ENCODE peak calls at places on chromosomes 2 and 18, in five cellular contexts. B is HFFc6, G is nephron progenitor cell, X is fibroblast of lung, J is OCI-LY7. U is an unnamed sample.

GRCh38 chr2:100706249-100706648 is 113.7 kb upstream of the NPAS2 start:
- DNase-seq in B (no peak), J (no peak), X (no peak), G (no peak), U (peak)

GRCh38 chr18:12361770-12362378 is 15.2 kb downstream of the AFG3L2 start:
- DNase-seq in B (peak), X (peak), J (no peak), G (no peak), U (no peak)

GRCh38 chr2:151905963-151906632 is 77.9 kb upstream of the ARL5A start:
- DNase-seq in B (no peak), X (no peak), G (no peak), J (no peak), U (no peak)

GRCh38 chr2:179235463-179236108 is 29.0 kb downstream of the SESTD1 start:
- DNase-seq in X (peak), J (no peak), B (peak), G (no peak), U (no peak)

GRCh38 chr2:224551693-224552092 is 33.5 kb downstream of the CUL3 start:
- DNase-seq in X (no peak), B (no peak), G (no peak), J (no peak), U (no peak)

GRCh38 chr2:128367601-128368359 is 49.1 kb upstream of the HS6ST1 start:
- DNase-seq in X (no peak), G (no peak), B (no peak), J (no peak), U (no peak)

GRCh38 chr2:176109955-176110345 is 2.9 kb downstream of the HOXD11 start:
- DNase-seq in J (no peak), G (peak), B (no peak), X (no peak), U (no peak)

GRCh38 chr2:207163815-207164747 is 1.7 kb downstream of the KLF7 start:
- DNase-seq in B (peak), G (peak), X (peak), J (no peak), U (no peak)

GRCh38 chr2:54632733-54633692 is 90.4 kb upstream of the EML6 start:
- DNase-seq in X (peak), G (no peak), J (no peak), B (no peak), U (no peak)

GRCh38 chr18:59918320-59918755 is 18.5 kb downstream of the PMAIP1 start:
- DNase-seq in G (peak), X (peak), J (peak), B (no peak), U (no peak)

GRCh38 chr2:31284107-31284506 is 50.2 kb downstream of the EHD3 start:
- DNase-seq in J (no peak), G (no peak), X (no peak), B (no peak), U (no peak)

GRCh38 chr2:220277445-220277960 is 650.1 kb downstream of the SLC4A3 start:
- DNase-seq in J (no peak), X (peak), B (peak), G (no peak), U (no peak)

GRCh38 chr2:237277151-237277550 is 136.8 kb downstream of the COL6A3 start:
- DNase-seq in X (peak), G (no peak), J (no peak), B (no peak), U (no peak)

GRCh38 chr18:78994000-78994399 is 14.4 kb downstream of the SALL3 start:
- DNase-seq in X (no peak), B (no peak), J (no peak), G (no peak), U (no peak)

GRCh38 chr2:121635371-121635770 is 13.9 kb downstream of the CLASP1 start:
- DNase-seq in J (no peak), X (no peak), B (no peak), G (no peak), U (no peak)

GRCh38 chr2:217065695-217066405 is 206.0 kb upstream of the TNP1 start:
- DNase-seq in B (peak), G (no peak), J (no peak), X (peak), U (no peak)

GRCh38 chr2:215409331-215410127 is 26.3 kb downstream of the FN1 start:
- DNase-seq in G (no peak), X (peak), B (no peak), J (no peak), U (no peak)

GRCh38 chr18:75247041-75247551 is 36.5 kb downstream of the TSHZ1 start:
- DNase-seq in G (no peak), B (no peak), X (peak), J (no peak), U (no peak)

GRCh38 chr2:99653433-99653832 is 163.6 kb upstream of the REV1 start:
- DNase-seq in J (no peak), B (no peak), X (no peak), G (no peak), U (peak)

GRCh38 chr2:213806125-213806726 is 522.0 kb downstream of the SPAG16 start:
- DNase-seq in J (peak), B (peak), G (no peak), X (peak), U (no peak)

GRCh38 chr2:109295781-109296117 is 166.7 kb downstream of the SH3RF3 start:
- DNase-seq in J (no peak), X (no peak), G (no peak), B (no peak), U (no peak)

GRCh38 chr2:104804148-104804890 is 49.6 kb upstream of the POU3F3 start:
- DNase-seq in X (no peak), J (no peak), B (no peak), G (no peak), U (no peak)

GRCh38 chr18:56815926-56816325 is 164.8 kb downstream of the WDR7 start:
- DNase-seq in B (no peak), X (no peak), G (no peak), J (no peak), U (no peak)

GRCh38 chr2:156483741-156484173 is 47.6 kb downstream of the GPD2 start:
- DNase-seq in B (no peak), J (no peak), G (no peak), X (peak), U (no peak)

GRCh38 chr2:150566289-150566688 is 78.8 kb upstream of the RND3 start:
- DNase-seq in G (no peak), J (no peak), X (peak), B (no peak), U (no peak)

GRCh38 chr2:88627856-88628568 is 748 bp upstream of the EIF2AK3 start:
- DNase-seq in B (peak), J (peak), G (peak), X (peak), U (peak)

GRCh38 chr2:190912731-190913130 is 32.1 kb downstream of the GLS start:
- DNase-seq in X (peak), J (no peak), G (no peak), B (no peak), U (no peak)

GRCh38 chr2:157486596-157487270 is 42.8 kb upstream of the CYTIP start:
- DNase-seq in G (no peak), J (no peak), X (peak), B (no peak), U (no peak)

GRCh38 chr18:31566576-31567306 is 24.9 kb upstream of the TTR start:
- DNase-seq in J (no peak), X (no peak), B (no peak), G (no peak), U (no peak)

GRCh38 chr18:31565345-31565744 is 26.3 kb upstream of the TTR start:
- DNase-seq in X (no peak), B (no peak), G (no peak), J (no peak), U (no peak)

GRCh38 chr18:31562726-31563125 is 29.0 kb upstream of the TTR start:
- DNase-seq in G (no peak), B (no peak), X (no peak), J (no peak), U (no peak)

GRCh38 chr18:31565782-31566512 is 25.7 kb upstream of the TTR start:
- DNase-seq in J (no peak), X (no peak), G (no peak), B (no peak), U (no peak)

DNA sequence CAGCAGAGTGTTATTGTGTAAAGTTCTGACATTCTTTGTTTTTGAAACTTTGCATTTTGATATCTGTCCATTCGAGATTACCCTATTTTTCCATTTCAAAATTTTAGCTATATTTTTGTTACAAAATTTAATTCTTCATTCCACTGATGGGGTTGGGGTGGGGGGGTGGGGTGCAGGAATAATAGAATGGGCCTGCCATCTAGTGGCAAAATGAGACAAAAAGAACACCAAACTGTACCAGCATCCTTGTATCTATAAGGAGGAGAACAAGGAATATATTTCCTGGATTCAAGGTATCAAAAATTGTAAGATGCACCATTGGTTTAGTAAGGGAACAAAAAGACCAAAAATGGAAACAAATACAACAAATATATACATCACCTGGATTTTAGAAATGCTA is 27.9 kb upstream of the TTR start:
- DNase-seq in B (no peak), J (no peak), G (no peak), X (no peak), U (no peak)
- TF ChIP-seq CTCF in B (peak), J (peak), G (no peak), X (no peak), U (peak)

GRCh38 chr18:45837283-45838070 is 12.0 kb downstream of the SIGLEC15 start:
- DNase-seq in J (no peak), X (peak), G (peak), B (no peak), U (no peak)
- TF ChIP-seq CTCF in J (no peak), X (peak), G (peak), B (peak), U (peak)

DNA sequence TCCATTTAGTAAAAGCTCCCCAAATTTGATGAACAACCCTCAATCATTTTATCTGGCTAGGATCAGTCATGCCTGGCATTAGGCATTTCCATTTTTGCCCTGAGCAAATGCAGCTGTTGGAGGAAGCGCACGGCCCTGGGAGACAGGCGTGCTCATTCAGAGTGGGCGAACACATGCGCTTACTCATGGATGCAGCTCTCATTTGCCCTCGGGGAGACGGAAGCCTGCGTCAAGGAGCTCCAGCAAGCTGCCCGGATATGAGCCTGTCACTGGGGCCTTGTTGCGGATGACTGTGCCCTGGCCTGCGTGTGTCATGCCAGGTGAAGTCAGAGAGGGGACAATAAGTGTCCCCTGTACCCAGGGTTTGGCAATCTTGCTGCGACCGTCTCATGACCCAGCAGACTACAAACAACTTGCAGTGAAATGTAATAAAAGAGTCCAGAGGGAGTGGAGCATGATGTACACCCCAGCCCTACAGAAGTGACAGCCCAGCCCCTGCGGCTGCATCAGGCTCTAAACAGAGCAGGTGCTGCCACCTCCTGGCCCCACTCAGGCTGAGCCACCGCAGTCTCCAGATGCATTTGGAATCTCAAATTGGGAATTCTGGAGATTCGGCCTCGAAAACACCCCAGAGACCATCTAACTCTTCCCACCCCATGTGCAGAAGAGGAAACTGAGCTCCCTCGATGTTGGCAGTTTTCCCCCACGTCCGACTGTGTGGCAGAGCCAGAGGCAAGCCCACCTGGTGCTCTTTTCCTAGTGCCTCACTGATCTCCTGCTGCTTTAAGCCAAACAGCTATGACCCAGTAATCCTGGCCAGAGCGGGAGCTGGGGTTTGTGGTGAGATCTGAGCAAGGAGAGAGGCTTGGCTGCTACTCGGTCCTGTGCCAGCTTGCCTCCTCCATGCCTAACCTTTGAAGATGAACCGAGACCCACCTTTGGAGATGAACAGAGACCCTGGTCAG is 105.0 kb upstream of the ALK start:
- DNase-seq in B (peak), X (peak), J (peak), G (peak), U (no peak)
- TF ChIP-seq CTCF in B (peak), X (peak), J (peak), G (peak), U (peak)

GRCh38 chr2:231670892-231671616 is 37.3 kb upstream of the PTMA start:
- DNase-seq in G (no peak), X (no peak), J (peak), B (no peak), U (no peak)
- TF ChIP-seq CTCF in G (peak), X (no peak), J (no peak), B (peak), U (peak)

DNA sequence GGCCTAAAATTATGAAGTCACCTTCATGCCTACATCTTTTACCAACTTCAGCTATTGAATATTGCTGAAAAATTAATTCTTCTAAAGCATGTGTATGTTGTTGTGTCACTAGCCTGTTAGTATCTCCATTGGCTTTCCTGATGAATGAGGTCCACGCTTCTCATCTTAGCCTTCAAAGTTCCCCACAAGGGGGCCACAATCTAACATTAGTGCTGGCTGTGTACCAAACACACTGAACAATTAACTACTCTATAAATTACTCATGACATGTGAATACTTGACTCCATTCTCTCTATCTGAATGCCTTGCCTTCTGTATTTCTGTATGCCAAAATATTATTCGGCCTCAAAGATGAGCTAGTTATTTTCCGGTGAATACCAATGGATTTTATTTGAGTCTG is 208.7 kb upstream of the COL3A1 start:
- DNase-seq in B (peak), G (peak), J (peak), X (peak), U (no peak)
- TF ChIP-seq CTCF in B (peak), G (peak), J (peak), X (peak), U (peak)

DNA sequence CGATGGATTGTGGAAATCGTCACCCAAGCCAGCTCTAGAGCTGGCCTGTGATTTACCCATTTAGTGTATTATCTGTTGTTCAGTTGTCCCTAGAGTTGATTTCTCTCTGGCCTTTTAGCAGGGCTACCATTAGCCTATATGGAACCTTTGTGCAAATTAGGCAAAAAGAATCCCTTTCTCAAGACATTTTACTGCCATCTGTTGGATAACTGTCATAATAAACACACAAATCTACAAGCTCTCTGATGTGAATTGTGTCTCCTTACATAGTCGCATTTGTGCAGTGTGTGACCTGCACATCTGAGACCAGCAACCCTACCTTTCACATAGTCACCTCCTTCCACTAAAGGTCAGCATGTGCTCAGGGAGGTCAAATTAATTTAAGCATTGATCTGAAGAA is 34.0 kb downstream of the LOXHD1 start:
- DNase-seq in G (no peak), J (peak), B (peak), X (peak), U (no peak)
- TF ChIP-seq CTCF in G (no peak), J (peak), B (peak), X (peak), U (peak)